ENCODE peak calls at places on chromosomes 13 and 19, in five cellular contexts. I is pancreas, F is adrenal gland, V is prostate gland, Y is tibial artery. L is an unnamed sample.

GRCh38 chr13:81140675-81141074 is 799.7 kb upstream of the SPRY2 start:
- DNase-seq in F (no peak), I (no peak), Y (no peak), V (no peak), L (no peak)

GRCh38 chr13:39565036-39565949 is 37.7 kb downstream of the LHFPL6 start:
- DNase-seq in V (no peak), Y (no peak), F (peak; percentile 22), I (no peak), L (no peak)

GRCh38 chr19:8576273-8576993 is 809 bp downstream of the MYO1F start:
- DNase-seq in Y (no peak), I (no peak), V (no peak), F (no peak), L (no peak)

GRCh38 chr13:44218501-44219240 is 155.0 kb upstream of the SERP2 start:
- DNase-seq in V (peak; percentile 96), I (peak; percentile 77), F (peak; percentile 56), Y (peak; percentile 95), L (no peak)

GRCh38 chr19:35322014-35322413 is 7.0 kb upstream of the CD22 start:
- DNase-seq in Y (no peak), V (no peak), F (no peak), I (no peak), L (no peak)

GRCh38 chr13:66627512-66627911 is 602.6 kb downstream of the PCDH9 start:
- DNase-seq in I (no peak), Y (no peak), V (no peak), F (no peak), L (no peak)

GRCh38 chr19:20503536-20503935 is 62.0 kb downstream of the ZNF737 start:
- DNase-seq in I (peak; percentile 35), Y (no peak), V (peak; percentile 8), F (peak; percentile 43), L (no peak)

GRCh38 chr19:58434217-58434616 is 5.7 kb downstream of the ZNF132 start:
- DNase-seq in I (no peak), Y (no peak), V (no peak), F (no peak), L (no peak)

GRCh38 chr13:99965329-99966000 is 6.1 kb downstream of the ZIC5 start:
- DNase-seq in I (no peak), F (no peak), V (no peak), Y (no peak), L (no peak)

GRCh38 chr19:16836906-16837362 is 7.7 kb downstream of the SIN3B start:
- DNase-seq in Y (no peak), I (no peak), V (no peak), F (no peak), L (no peak)

GRCh38 chr19:15468675-15469512 is 4.5 kb upstream of the RASAL3 start:
- DNase-seq in I (no peak), V (no peak), F (no peak), Y (no peak), L (no peak)

GRCh38 chr13:47564041-47564440 is 437.0 kb downstream of the SUCLA2 start:
- DNase-seq in Y (no peak), I (no peak), F (no peak), V (no peak), L (no peak)

GRCh38 chr19:46866407-46867132 is 5.8 kb downstream of the ARHGAP35 start:
- DNase-seq in Y (no peak), I (no peak), V (no peak), F (no peak), L (no peak)

GRCh38 chr13:49935171-49936084 is 712 bp downstream of the SPRYD7 start:
- DNase-seq in Y (peak; percentile 71), V (peak; percentile 13), I (no peak), F (peak; percentile 55), L (peak; percentile 21)

GRCh38 chr19:18112989-18113478 is 15.5 kb downstream of the MAST3 start:
- DNase-seq in I (peak; percentile 82), Y (peak; percentile 89), V (peak; percentile 81), F (peak; percentile 89), L (peak; percentile 73)

GRCh38 chr13:94006271-94006670 is 473.2 kb downstream of the DCT start:
- DNase-seq in I (no peak), F (no peak), V (peak; percentile 5), Y (no peak), L (no peak)

GRCh38 chr13:111267784-111268183 is 52.7 kb upstream of the TEX29 start:
- DNase-seq in Y (no peak), I (no peak), F (no peak), V (no peak), L (no peak)

GRCh38 chr13:83919775-83920174 is 37.5 kb upstream of the SLITRK1 start:
- DNase-seq in Y (no peak), V (no peak), F (no peak), I (no peak), L (no peak)

GRCh38 chr13:98216135-98216565 is 39.1 kb upstream of the RNF113B start:
- DNase-seq in F (peak; percentile 96), I (peak; percentile 53), V (no peak), Y (peak; percentile 87), L (peak; percentile 55)

GRCh38 chr13:73943965-73944233 is 190.3 kb downstream of the KLF12 start:
- DNase-seq in F (no peak), Y (no peak), I (no peak), V (no peak), L (no peak)

GRCh38 chr13:23753523-23753922 is 135.7 kb downstream of the MIPEP start:
- DNase-seq in Y (no peak), F (no peak), V (peak; percentile 47), I (no peak), L (no peak)

GRCh38 chr13:23751195-23751594 is 138.0 kb downstream of the MIPEP start:
- DNase-seq in V (no peak), Y (no peak), F (no peak), I (no peak), L (no peak)

GRCh38 chr13:23750383-23751121 is 138.6 kb downstream of the MIPEP start:
- DNase-seq in V (no peak), I (no peak), F (no peak), Y (no peak), L (no peak)

GRCh38 chr13:23754506-23754905 is 134.7 kb downstream of the MIPEP start:
- DNase-seq in F (no peak), V (peak; percentile 44), Y (no peak), I (no peak), L (peak; percentile 53)

DNA sequence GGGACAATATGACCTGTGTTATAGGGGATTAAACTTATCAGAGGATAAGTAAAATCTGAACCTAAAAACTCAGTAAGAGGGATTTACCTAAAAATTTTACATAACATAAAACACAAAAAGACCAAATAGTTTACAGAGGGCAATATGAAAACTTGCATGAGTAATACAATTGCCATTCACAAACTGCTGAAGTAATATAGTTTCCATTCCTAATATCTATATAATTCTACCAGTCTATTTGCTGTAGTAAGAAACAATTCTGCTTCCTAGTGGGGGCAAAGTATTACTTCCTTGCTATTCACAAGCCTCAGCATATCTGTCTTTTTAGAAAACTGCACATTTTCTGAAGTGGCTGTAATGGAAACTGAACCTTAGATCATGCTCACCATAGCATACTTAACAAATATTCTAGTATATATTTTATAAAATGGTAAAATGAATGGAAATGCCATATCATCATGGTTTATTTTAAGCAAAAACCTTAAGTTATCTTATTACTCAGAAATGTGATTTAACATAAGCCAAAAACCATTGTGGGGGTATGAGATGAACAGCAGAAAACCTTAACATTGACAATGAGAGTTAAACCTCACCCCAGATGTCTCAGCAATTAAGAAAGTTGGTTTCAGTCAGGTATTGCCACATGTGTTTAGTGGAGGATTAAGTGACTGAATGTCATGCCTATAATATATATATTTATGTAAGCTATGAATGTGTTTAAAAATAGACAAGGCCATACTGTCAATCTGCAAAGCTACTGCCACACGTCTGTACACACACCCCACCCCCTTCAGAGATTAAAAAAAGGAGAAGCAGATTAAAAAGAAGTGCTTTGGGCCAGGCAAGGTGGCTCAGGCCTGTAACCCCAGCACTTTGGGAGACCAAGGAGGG is 136.8 kb downstream of the MIPEP start:
- DNase-seq in I (no peak), Y (no peak), V (no peak), F (no peak), L (no peak)
- H3K27ac ChIP-seq in I (no peak overlapping the region), Y (no peak overlapping the region), V (peak overlapping the region; percentile 10), F (no peak overlapping the region), L (no peak overlapping the region)

GRCh38 chr13:37656247-37656940 is 57.8 kb upstream of the POSTN start:
- DNase-seq in F (no peak), Y (no peak), I (no peak), V (no peak), L (no peak)
- H3K4me3 ChIP-seq in F (no peak overlapping the region), Y (no peak overlapping the region), I (no peak overlapping the region), V (no peak overlapping the region), L (no peak overlapping the region)

DNA sequence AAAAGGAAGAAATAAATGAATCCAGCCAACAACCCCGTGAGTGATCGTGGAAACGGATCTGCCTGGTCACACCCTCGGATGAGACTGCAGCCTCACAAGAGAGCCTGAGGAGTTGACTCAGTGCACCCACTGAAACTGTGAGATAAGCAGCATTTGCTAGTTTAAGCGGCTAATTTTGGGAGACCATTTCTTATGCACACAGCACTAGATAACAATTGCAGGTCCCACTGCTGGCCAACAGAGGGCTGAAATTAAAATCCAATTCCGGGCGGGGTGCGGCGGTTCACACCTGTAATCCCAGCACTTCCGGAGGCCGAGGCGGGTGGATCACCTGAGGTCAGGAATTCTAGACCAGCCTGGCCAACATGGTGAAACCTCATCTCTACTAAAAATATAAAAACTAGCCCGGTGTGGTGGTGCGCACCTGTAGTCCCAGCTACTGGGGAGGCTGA is 3.6 kb downstream of the UQCR11 start:
- DNase-seq in I (no peak), V (no peak), Y (no peak), F (no peak), L (no peak)
- TF ChIP-seq CTCF in I (no peak), V (no peak), Y (no peak), F (no peak), L (no peak)

DNA sequence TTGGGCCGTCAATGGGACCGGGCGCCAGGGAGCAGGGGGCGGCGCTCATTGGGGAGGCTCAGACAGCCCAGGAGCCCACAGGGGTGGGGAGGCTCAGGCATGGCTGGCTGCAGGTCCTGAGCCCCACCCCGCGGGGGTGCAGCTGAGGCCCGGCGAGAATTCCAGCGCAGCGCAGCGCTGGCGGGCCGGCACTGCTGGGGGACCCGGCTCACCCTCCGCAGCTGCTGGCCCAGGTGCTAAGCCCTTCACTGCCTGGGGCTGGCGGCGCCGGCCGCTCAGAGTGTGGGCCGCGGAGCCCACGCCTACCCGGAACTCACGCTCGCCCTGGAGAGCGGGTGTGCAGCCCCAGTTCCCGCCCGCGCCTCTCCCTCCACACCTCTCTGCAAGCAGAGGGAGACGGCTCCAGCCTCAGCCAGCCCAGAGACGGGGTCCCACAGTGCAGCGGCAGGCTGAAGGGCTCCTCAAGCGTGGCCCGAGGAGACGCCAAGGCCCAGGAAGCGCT is 1227.4 kb downstream of the PCDH17 start:
- DNase-seq in F (no peak), V (no peak), Y (no peak), I (no peak), L (no peak)
- H3K27ac ChIP-seq in F (no peak overlapping the region), V (no peak overlapping the region), Y (no peak overlapping the region), I (no peak overlapping the region), L (no peak overlapping the region)

GRCh38 chr19:709965-710714 is 1.4 kb downstream of the PALM start:
- DNase-seq in I (no peak), V (no peak), Y (no peak), F (no peak), L (peak; percentile 68)
- H3K4me3 ChIP-seq in I (no peak overlapping the region), V (peak overlapping the region; percentile 70), Y (peak overlapping the region; percentile 51), F (peak overlapping the region; percentile 87), L (peak overlapping the region; percentile 80)

L was measured in ovary.